ENCODE peak calls at places on chromosomes 1 and 21, in seven cellular contexts. D is GM23338, I is psoas muscle, T is progenitor cell of endocrine pancreas, R is foreskin fibroblast, N is K562, O is lower leg skin. Y is an unnamed sample.

GRCh38 chr1:243397613-243398321 is 141.9 kb downstream of the SDCCAG8 start:
- DNase-seq in R (no peak), I (no peak), T (no peak), N (no peak), O (no peak), D (no peak), Y (no peak)

GRCh38 chr1:157292302-157292701 is 154.1 kb upstream of the ETV3 start:
- DNase-seq in I (no peak), R (no peak), O (peak), D (no peak), T (no peak), N (no peak), Y (no peak)

GRCh38 chr1:233725423-233725822 is 111.5 kb downstream of the KCNK1 start:
- DNase-seq in O (no peak), R (no peak), I (no peak), D (peak), T (no peak), N (no peak), Y (no peak)

GRCh38 chr1:44812822-44813543 is 4.7 kb downstream of the BTBD19 start:
- DNase-seq in I (no peak), R (peak), N (no peak), D (no peak), T (no peak), O (peak), Y (no peak)

GRCh38 chr1:44894591-44894990 is 51.5 kb upstream of the PTCH2 start:
- DNase-seq in T (no peak), R (peak), I (no peak), D (no peak), O (no peak), N (no peak), Y (no peak)

GRCh38 chr1:11967028-11967547 is 13.2 kb upstream of the MFN2 start:
- DNase-seq in R (peak), D (peak), N (peak), T (peak), I (no peak), O (no peak), Y (no peak)

GRCh38 chr1:92065042-92065441 is 10.2 kb downstream of the SETSIP start:
- DNase-seq in R (no peak), T (no peak), N (peak), O (no peak), I (no peak), D (peak), Y (no peak)

GRCh38 chr1:95012389-95012788 is 60.4 kb downstream of the ALG14 start:
- DNase-seq in D (no peak), N (no peak), R (peak), T (no peak), O (no peak), I (no peak), Y (no peak)

GRCh38 chr1:30420519-30421050 is 302.8 kb downstream of the MATN1 start:
- DNase-seq in O (peak), T (no peak), D (no peak), N (no peak), I (no peak), R (no peak), Y (no peak)

GRCh38 chr1:111959436-111959835 is 30.0 kb downstream of the KCND3 start:
- DNase-seq in O (no peak), I (no peak), R (no peak), T (no peak), N (peak), D (no peak), Y (no peak)
- TF ChIP-seq CTCF in O (no peak), I (peak), R (no peak), T (no peak), N (peak), D (no peak), Y (no peak)

GRCh38 chr1:230796626-230797025 is 49.4 kb downstream of the CAPN9 start:
- DNase-seq in N (no peak), D (no peak), O (peak), R (no peak), I (no peak), T (no peak), Y (no peak)

GRCh38 chr1:230797376-230798186 is 50.4 kb downstream of the CAPN9 start:
- DNase-seq in T (no peak), R (peak), N (peak), O (peak), I (peak), D (peak), Y (no peak)

GRCh38 chr1:230798491-230798890 is 51.3 kb downstream of the CAPN9 start:
- DNase-seq in I (no peak), D (no peak), T (no peak), O (peak), N (no peak), R (no peak), Y (no peak)

GRCh38 chr1:230800891-230801290 is 53.7 kb downstream of the CAPN9 start:
- DNase-seq in O (peak), R (no peak), I (no peak), N (no peak), D (no peak), T (no peak), Y (no peak)

GRCh38 chr1:230798187-230798484 is 50.9 kb downstream of the CAPN9 start:
- DNase-seq in I (no peak), R (no peak), N (no peak), T (no peak), O (no peak), D (no peak), Y (no peak)
- TF ChIP-seq CTCF in I (no peak), R (no peak), N (no peak), T (no peak), O (no peak), D (no peak), Y (no peak)

GRCh38 chr1:209883341-209883971 is 54.6 kb upstream of the SYT14 start:
- DNase-seq in R (peak), N (no peak), T (no peak), O (no peak), D (no peak), I (no peak), Y (no peak)
- TF ChIP-seq CTCF in R (no peak), N (no peak), T (no peak), O (no peak), D (no peak), I (no peak), Y (no peak)

DNA sequence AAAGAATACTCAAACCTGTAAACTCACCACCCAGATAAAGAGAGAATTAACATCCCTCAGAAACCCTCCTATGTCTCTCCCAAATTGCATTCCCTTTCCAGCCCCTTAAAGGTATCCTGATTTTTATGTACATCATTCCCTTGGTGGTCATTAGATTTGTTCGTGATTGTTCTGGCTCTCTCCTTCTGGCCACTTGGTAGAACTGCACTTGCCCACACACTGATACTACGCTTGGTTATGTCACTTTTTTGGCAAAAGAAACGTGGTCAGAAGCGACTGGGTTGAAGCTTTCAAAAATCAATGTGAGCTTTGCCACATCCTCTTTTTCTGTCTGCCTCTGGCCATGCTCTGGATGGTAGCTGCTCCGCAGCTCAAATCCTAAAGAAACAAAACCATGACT is 76.3 kb downstream of the KRTAP19-8 start:
- DNase-seq in O (no peak), D (peak), T (no peak), R (no peak), N (no peak), I (no peak), Y (no peak)
- TF ChIP-seq CTCF in O (no peak), D (peak), T (peak), R (no peak), N (no peak), I (no peak), Y (no peak)

GRCh38 chr1:100184536-100184935 is 6.5 kb upstream of the LRRC39 start:
- DNase-seq in R (no peak), T (no peak), I (no peak), D (no peak), N (no peak), O (no peak), Y (no peak)

GRCh38 chr1:100187912-100188311 is 9.9 kb upstream of the LRRC39 start:
- DNase-seq in T (no peak), I (peak), O (peak), R (peak), D (no peak), N (no peak), Y (no peak)

GRCh38 chr1:100183370-100183769 is 5.3 kb upstream of the LRRC39 start:
- DNase-seq in O (no peak), D (no peak), T (no peak), R (no peak), N (no peak), I (no peak), Y (no peak)

DNA sequence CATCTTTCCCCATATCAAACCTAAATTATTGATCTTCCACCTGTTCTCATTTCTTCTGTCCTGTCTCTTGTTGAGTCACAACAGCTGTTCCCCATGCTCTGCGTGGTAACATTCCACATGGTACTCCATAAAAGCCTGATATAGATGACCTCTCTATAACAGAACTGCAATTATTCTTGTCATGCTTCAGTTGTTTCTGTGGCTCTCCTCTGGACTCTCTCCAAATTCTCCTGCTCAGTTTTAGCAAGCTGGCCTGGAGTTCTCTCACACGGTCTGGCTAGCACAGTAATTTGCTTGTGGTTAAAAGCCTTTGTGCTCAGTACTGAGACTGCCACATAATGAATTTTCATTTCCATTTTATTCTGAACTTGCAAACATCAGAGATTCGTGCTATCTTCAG is 10.6 kb upstream of the LRRC39 start:
- DNase-seq in R (peak), D (no peak), O (no peak), I (no peak), T (no peak), N (no peak), Y (no peak)
- TF ChIP-seq CTCF in R (no peak), D (no peak), O (no peak), I (no peak), T (no peak), N (no peak), Y (no peak)

DNA sequence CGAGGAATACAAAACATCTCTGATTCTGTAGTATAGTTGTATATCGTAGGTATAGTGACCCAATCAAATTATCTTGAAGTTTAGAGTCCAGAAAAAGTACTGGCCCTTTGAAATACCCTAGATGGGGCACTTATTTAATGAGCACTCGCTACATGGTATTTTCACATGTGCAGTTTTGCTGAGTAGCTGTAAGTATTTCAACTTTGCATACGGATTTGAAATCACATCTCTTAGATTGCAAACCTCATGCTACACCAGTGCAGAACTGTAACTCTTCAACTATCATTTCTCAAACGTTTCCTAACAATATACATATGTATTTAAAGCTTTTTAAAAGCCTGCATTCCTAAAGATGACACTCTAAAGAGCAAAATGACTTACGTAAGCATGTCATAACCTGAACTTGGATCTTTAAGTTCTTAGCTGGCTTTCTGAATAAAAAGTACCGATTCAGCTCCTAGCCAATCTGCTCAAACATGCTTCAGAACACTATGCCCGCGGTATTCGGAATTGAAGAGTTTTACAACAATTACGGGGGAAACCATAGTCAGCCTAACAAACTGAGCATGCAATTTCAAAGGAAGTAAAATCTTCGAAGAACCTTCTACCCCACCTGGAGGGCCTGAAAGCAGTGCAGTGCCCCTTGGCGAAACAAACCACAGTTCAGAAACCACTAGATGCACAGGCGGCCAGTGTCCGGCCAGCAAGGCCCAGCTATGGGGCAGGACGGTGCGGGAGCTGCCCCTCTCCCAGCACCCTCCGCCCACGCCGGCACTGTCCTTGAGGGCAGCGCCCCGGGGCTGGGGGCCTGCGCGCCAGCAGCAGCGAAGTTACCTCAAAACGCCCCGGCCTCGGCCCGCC is 878 bp downstream of the FH start:
- DNase-seq in D (no peak), T (no peak), O (no peak), R (peak), I (no peak), N (peak), Y (no peak)
- TF ChIP-seq CTCF in D (no peak), T (no peak), O (no peak), R (no peak), I (no peak), N (no peak), Y (no peak)

GRCh38 chr1:114956570-114956969 is 73.1 kb upstream of the TSHB start:
- DNase-seq in I (no peak), R (no peak), O (no peak), D (peak), T (no peak), N (no peak), Y (no peak)
- TF ChIP-seq CTCF in I (peak), R (no peak), O (no peak), D (peak), T (peak), N (peak), Y (no peak)

DNA sequence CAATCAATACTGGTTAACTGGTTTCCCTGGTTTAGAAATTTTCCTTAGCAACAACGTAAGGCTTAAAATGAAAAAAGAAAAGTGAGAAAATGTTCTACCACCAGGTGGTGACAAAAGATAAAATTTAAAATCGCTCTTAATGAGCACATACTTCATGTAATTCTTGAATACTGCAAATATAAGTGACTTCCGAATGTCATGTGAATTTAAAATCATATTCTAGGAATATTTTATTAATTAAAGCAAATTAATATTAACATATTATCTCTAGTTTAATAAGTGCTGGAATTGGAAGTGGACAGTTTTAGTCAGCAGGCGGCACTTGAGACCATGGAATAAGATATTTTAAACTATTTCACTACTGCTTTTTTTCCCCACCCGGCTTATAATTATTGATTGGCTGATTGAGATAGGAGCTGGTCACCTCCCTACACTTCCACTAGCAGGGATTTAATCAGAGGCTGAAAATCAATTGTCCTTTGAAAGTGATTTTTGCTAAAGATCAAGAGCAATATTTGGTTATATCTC is 5.0 kb upstream of the ADAMTS1 start:
- DNase-seq in I (no peak), T (no peak), N (no peak), O (no peak), R (peak), D (peak), Y (no peak)
- TF ChIP-seq CTCF in I (peak), T (peak), N (peak), O (no peak), R (peak), D (peak), Y (no peak)

DNA sequence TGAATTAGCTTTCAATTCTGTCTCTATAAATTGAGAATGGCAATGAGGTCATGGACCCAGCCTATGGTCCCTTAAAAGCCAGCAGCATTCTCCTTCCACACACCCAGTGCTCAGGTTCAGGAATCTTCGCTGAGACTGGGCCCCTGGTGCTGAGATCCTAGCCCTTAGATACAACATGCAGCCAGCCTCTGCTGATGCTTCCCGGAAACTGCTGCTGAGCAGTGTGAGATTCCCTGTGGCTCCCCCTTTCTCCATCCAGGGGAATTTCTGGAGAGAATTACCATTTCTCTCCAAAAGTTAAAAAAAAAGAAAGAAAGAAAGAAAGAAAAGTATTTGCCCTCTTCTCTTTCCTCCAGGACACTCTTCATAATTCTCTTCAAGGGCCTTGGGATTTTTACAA is 31.7 kb upstream of the RALGPS2 start:
- DNase-seq in T (no peak), N (no peak), O (no peak), I (no peak), D (peak), R (peak), Y (no peak)
- TF ChIP-seq CTCF in T (no peak), N (no peak), O (no peak), I (no peak), D (peak), R (peak), Y (no peak)

DNA sequence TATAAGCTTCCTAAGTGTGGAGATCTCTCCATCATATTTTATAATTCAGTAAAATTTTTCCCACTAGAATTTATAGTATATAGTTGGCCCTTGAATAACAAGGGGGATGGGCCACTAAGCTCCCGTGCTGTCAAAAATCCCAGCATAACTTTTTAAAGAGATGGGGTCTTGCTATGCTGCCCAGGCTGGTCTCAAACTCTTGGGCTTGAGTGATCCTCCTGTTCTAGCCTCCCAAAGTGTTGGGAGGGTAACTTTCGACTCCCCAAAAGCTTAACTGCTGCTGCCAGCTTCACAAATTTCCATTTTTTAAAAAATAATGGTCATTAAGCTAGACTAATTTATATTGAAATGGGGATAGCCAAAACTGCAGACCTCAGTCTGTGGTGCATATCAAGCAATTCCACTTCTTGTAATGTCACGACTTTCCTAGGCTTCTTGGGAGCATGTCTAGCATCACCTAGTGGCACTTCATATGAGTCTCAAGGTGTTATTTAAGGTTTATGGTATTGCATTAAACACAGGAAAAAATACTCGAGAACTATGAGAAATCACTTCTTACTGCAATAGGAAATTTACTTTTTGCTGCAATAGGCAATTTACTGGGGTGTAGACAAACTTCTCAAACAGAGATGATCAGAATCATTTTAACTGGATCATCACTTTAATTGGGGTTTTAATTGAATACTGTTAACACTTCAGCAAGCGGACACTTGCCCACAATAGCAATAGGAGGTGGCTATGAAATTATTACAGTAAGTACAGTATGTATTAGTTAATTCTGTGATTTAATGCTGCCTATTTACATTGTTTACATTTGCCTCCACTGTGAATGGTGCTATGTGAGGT is 19.3 kb upstream of the ACTA1 start:
- DNase-seq in T (no peak), R (peak), I (no peak), O (no peak), N (no peak), D (peak), Y (no peak)
- TF ChIP-seq CTCF in T (peak), R (peak), I (peak), O (no peak), N (peak), D (peak), Y (peak)